ENCODE peak calls at places on chromosomes 16 and 17, in four cellular contexts. S is ascending aorta, M is PC-9, H is right lobe of liver. J is an unnamed sample.

GRCh38 chr17:39194089-39194984 is 3.1 kb downstream of the CACNB1 start:
- DNase-seq in H (no peak), S (peak; percentile 60), M (no peak), J (peak; percentile 79)

GRCh38 chr16:4384497-4384896 is 12.8 kb downstream of the VASN start:
- DNase-seq in H (no peak), M (no peak), S (no peak), J (no peak)

GRCh38 chr17:62001105-62001504 is 64.0 kb downstream of the MED13 start:
- DNase-seq in H (no peak), S (no peak), M (no peak), J (no peak)

GRCh38 chr16:22189473-22190168 is 16.5 kb upstream of the EEF2K start:
- DNase-seq in H (peak; percentile 80), M (no peak), S (peak; percentile 34), J (peak; percentile 68)

GRCh38 chr16:75733305-75734141 is 7.2 kb upstream of the CPHXL start:
- DNase-seq in M (peak; percentile 63), S (no peak), H (no peak), J (no peak)

GRCh38 chr17:78281249-78281865 is 49.9 kb downstream of the TMEM235 start:
- DNase-seq in M (no peak), S (no peak), H (no peak), J (no peak)

GRCh38 chr16:2756288-2757015 is 4.0 kb downstream of the SRRM2 start:
- DNase-seq in M (no peak), H (peak; percentile 42), S (no peak), J (no peak)

GRCh38 chr16:25613931-25614330 is 77.8 kb upstream of the HS3ST4 start:
- DNase-seq in H (no peak), M (no peak), S (no peak), J (no peak)

GRCh38 chr16:30005341-30006094 is 5.3 kb downstream of the DOC2A start:
- DNase-seq in M (no peak), H (no peak), S (no peak), J (no peak)

GRCh38 chr17:45857977-45858708 is 13.5 kb downstream of the SPPL2C start:
- DNase-seq in H (no peak), M (no peak), S (no peak), J (no peak)

GRCh38 chr17:3718251-3718650 is 5.5 kb upstream of the HASPIN start:
- DNase-seq in M (no peak), S (no peak), H (no peak), J (no peak)

GRCh38 chr17:43553501-43554018 is 7.4 kb upstream of the ETV4 start:
- DNase-seq in M (no peak), S (no peak), H (no peak), J (no peak)

GRCh38 chr16:47049901-47050583 is 76.6 kb upstream of the DNAJA2 start:
- DNase-seq in S (no peak), H (no peak), M (no peak), J (no peak)

GRCh38 chr17:72665841-72666518 is 426.5 kb downstream of the SLC39A11 start:
- DNase-seq in S (no peak), M (no peak), H (no peak), J (no peak)

GRCh38 chr16:87592018-87592712 is 10.1 kb upstream of the JPH3 start:
- DNase-seq in M (no peak), H (no peak), S (no peak), J (no peak)

GRCh38 chr16:88804173-88804551 is 573 bp downstream of the CDT1 start:
- DNase-seq in S (no peak), M (no peak), H (no peak), J (no peak)

GRCh38 chr17:18181358-18181757 is 2.3 kb upstream of the ALKBH5 start:
- DNase-seq in M (no peak), S (no peak), H (no peak), J (no peak)

GRCh38 chr17:9645858-9646555 is 690 bp downstream of the USP43 start:
- DNase-seq in H (peak; percentile 80), M (peak; percentile 59), S (no peak), J (peak; percentile 89)

GRCh38 chr17:5198472-5198871 is 6.8 kb upstream of the ZNF594 start:
- DNase-seq in S (no peak), H (no peak), M (no peak), J (no peak)

GRCh38 chr17:57963149-57963511 is 7.9 kb upstream of the CUEDC1 start:
- DNase-seq in S (no peak), H (no peak), M (no peak), J (no peak)

GRCh38 chr16:79599256-79599836 is 1.2 kb downstream of the MAF start:
- DNase-seq in M (no peak), S (no peak), H (peak; percentile 52), J (peak; percentile 71)

GRCh38 chr17:48990882-48991357 is 6.3 kb upstream of the IGF2BP1 start:
- DNase-seq in S (no peak), H (no peak), M (no peak), J (no peak)

GRCh38 chr16:79776243-79776884 is 175.8 kb upstream of the MAF start:
- DNase-seq in S (no peak), M (no peak), H (no peak), J (no peak)

GRCh38 chr17:8326591-8327583 is 12.8 kb upstream of the ODF4 start:
- DNase-seq in M (no peak), H (no peak), S (no peak), J (peak; percentile 73)

GRCh38 chr17:787641-788221 is 5.6 kb downstream of the MRM3 start:
- DNase-seq in M (no peak), H (no peak), S (no peak), J (peak; percentile 12)

GRCh38 chr17:13813347-13814240 is 211.9 kb upstream of the HS3ST3A1 start:
- DNase-seq in S (no peak), H (no peak), M (no peak), J (no peak)

GRCh38 chr16:72876221-72876620 is 171.7 kb downstream of the ZFHX3 start:
- DNase-seq in S (no peak), M (peak; percentile 58), H (no peak), J (peak; percentile 72)

GRCh38 chr16:72875291-72876036 is 172.5 kb downstream of the ZFHX3 start:
- DNase-seq in M (peak; percentile 86), H (no peak), S (no peak), J (no peak)

GRCh38 chr16:72877374-72878028 is 170.4 kb downstream of the ZFHX3 start:
- DNase-seq in H (no peak), M (peak; percentile 95), S (no peak), J (no peak)

GRCh38 chr16:72878301-72879269 is 169.3 kb downstream of the ZFHX3 start:
- DNase-seq in S (no peak), M (no peak), H (peak; percentile 67), J (no peak)

DNA sequence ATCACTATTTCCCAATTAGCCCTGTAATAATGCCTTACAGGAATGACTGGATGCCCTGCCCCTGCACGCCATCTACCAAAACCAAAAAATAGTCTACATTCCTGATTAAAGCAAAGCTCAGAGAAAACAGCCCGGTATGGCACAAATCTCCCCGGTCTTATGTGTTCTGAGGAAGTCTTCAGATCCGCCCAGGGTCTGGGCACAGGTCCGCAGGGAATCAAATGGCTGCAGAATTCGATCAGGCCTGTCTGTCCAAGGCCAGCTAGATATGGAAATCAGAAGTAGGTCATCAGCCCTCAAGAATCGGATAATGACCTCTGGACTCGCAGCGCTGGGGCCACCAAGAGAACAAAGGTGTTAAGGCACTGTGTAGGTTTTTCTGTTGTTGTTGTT is 171.0 kb downstream of the ZFHX3 start:
- DNase-seq in H (no peak), S (no peak), M (no peak), J (no peak)
- H3K27ac ChIP-seq in H (peak overlapping the region; percentile 0), S (peak overlapping the region; percentile 71), M (peak overlapping the region; percentile 95), J (no peak overlapping the region)

DNA sequence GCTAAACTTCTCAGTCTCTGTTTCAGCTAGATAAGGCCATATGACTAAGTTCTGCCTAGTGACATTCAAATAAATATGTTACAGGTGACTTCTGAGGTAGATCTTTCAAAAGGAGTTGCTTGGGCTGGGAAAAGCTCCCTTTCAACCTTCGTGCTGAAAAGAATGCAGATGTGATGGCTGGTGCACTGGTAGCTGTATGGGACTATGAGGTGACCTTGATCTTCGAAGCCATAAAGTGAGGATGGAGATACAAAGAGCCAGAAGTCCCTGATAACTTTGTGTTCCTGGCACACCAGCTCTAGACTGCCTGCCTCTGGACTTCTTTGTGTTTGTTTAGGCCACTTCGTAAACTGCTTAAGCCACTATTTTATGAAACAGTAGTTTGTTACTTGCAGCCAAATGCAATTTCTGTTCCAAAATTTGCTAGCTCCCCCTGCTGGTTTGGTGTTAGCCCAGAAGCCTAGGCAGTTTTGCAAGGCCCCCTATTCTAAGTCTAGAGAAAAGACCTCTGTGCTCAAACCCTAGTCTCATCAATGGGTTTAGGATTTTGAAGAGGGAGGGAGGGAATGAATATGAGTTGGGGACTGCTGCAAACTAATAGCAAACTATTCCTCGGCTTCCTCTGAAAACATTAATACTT is 23.3 kb upstream of the ERCC4 start:
- DNase-seq in H (no peak), M (no peak), S (no peak), J (no peak)
- TF ChIP-seq CTCF in H (peak; percentile 5), M (peak; percentile 60), S (no peak), J (no peak)

GRCh38 chr16:84513111-84514065 is 8.9 kb upstream of the MEAK7 start:
- DNase-seq in M (peak; percentile 43), H (no peak), S (no peak), J (peak; percentile 19)

GRCh38 chr16:84508502-84508901 is 4.0 kb upstream of the MEAK7 start:
- DNase-seq in S (no peak), M (no peak), H (no peak), J (peak; percentile 9)

GRCh38 chr16:84511821-84512220 is 7.4 kb upstream of the MEAK7 start:
- DNase-seq in S (no peak), M (no peak), H (no peak), J (peak; percentile 40)

GRCh38 chr16:84509032-84509950 is 4.8 kb upstream of the MEAK7 start:
- DNase-seq in M (no peak), H (no peak), S (no peak), J (peak; percentile 43)

DNA sequence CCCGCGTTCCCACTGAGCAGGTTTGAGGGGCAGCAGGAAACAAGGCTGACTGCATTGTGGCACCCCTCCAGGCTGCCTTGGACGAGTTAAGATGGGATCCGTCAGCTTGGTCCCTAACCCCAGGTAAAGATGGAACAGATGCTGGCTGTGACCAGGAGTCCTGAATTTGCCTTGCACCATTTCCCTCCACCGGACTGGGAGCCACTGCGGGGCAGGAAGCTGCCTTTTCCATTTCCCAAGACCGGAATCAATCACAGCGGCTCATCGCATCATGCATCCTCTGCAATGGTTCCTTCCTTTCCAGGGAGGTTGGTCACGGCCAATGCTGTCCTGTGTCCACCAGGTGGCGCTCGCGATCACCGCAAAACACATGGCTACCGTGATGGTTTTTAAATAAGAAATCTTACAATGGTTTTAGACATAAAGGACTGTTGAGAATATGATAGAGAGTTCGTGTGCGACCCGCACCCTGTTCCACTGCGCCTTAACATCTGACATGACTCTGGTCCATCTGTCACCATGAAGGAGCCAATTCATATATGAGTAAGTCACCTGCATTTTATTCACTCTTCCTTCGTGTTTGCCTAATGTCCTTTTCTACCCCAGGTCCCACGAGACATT is 6.8 kb upstream of the MEAK7 start:
- DNase-seq in H (peak; percentile 84), S (peak; percentile 46), M (peak; percentile 66), J (peak; percentile 90)
- H3K27ac ChIP-seq in H (no peak overlapping the region), S (no peak overlapping the region), M (no peak overlapping the region), J (no peak overlapping the region)

DNA sequence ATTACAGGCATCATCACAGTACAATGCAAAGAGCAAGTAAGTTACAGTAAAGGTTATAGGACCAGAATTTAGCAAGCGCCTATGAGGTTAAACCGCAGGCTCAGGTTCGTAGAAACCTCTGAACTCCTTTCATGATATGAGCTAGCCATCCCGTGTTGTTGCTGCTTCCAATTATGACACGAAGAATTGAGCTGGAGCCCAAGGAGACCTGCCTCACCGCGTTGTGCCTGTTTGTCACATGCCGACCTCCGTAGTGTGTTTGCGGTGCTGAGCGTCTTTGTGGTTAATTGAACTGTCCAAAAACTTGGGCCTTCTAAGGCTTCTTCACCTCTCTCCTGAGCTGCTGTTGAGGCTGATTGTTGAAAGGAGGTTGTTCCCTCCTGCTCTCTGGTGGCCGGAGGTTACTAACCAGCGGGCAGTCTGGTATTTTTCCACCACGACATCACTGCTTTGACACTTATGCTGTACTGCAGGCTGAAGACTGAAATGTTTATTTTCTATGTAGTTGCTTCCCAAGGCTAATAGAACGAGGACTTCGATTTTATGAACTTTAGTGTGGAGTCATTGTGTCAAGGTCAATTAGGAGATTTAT is 67.5 kb downstream of the SEC14L1 start:
- DNase-seq in S (no peak), M (no peak), H (no peak), J (no peak)
- TF ChIP-seq CTCF in S (peak; percentile 4), M (no peak), H (peak; percentile 12), J (peak; percentile 19)